ENCODE peak calls at places on chromosomes 2 and 18, in four cellular contexts. R, T, G and V are unnamed samples.

GRCh38 chr18:25229858-25230257 is 122.1 kb downstream of the ZNF521 start:
- DNase-seq in G (peak), T (no peak), R (no peak), V (no peak)

GRCh38 chr2:41602351-41602750 is 445.5 kb upstream of the PKDCC start:
- DNase-seq in R (no peak), T (no peak), G (no peak), V (no peak)

GRCh38 chr2:55115795-55116597 is 65.7 kb upstream of the RTN4 start:
- DNase-seq in G (peak), R (no peak), T (peak), V (no peak)

GRCh38 chr2:12169060-12169406 is 422.6 kb downstream of the LPIN1 start:
- DNase-seq in T (peak), G (peak), R (no peak), V (no peak)

GRCh38 chr18:35919179-35919578 is 53.3 kb upstream of the RMP24 start:
- DNase-seq in R (no peak), T (no peak), G (no peak), V (no peak)

GRCh38 chr2:26178246-26178645 is 5.4 kb downstream of the GAREM2 start:
- DNase-seq in G (no peak), R (no peak), T (no peak), V (no peak)

GRCh38 chr2:121608367-121608766 is 40.9 kb downstream of the CLASP1 start:
- DNase-seq in G (no peak), T (peak), R (no peak), V (no peak)

GRCh38 chr18:76208632-76209308 is 286.3 kb downstream of the ZNF516 start:
- DNase-seq in G (no peak), T (no peak), R (no peak), V (no peak)

GRCh38 chr18:48913201-48913600 is 37.6 kb downstream of the SMAD7 start:
- DNase-seq in G (no peak), T (no peak), R (no peak), V (no peak)

GRCh38 chr2:42602218-42602936 is 33.9 kb downstream of the MTA3 start:
- DNase-seq in R (no peak), G (no peak), T (no peak), V (no peak)

GRCh38 chr2:217842038-217842437 is 160.8 kb downstream of the TNS1 start:
- DNase-seq in R (no peak), T (no peak), G (no peak), V (no peak)

GRCh38 chr2:65465857-65466256 is 33.5 kb upstream of the SPRED2 start:
- DNase-seq in G (no peak), R (no peak), T (peak), V (no peak)

GRCh38 chr2:20597868-20598183 is 53.1 kb downstream of the HS1BP3 start:
- DNase-seq in T (no peak), G (no peak), R (peak), V (peak)

GRCh38 chr18:12960846-12961397 is 13.1 kb downstream of the SEH1L start:
- DNase-seq in R (no peak), T (no peak), G (no peak), V (no peak)

GRCh38 chr18:25727281-25727680 is 363.1 kb downstream of the SS18 start:
- DNase-seq in G (no peak), R (no peak), T (peak), V (no peak)

GRCh38 chr2:45458909-45459563 is 152.0 kb downstream of the SRBD1 start:
- DNase-seq in G (peak), T (peak), R (no peak), V (no peak)

GRCh38 chr2:181970160-181970794 is 15.4 kb upstream of the PPP1R1C start:
- DNase-seq in T (no peak), R (peak), G (no peak), V (no peak)

GRCh38 chr18:3248062-3248669 is 565 bp downstream of the MYL12A start:
- DNase-seq in T (peak), R (no peak), G (peak), V (no peak)

GRCh38 chr2:34578641-34579040 is 979.5 kb upstream of the FAM98A start:
- DNase-seq in G (no peak), T (no peak), R (no peak), V (no peak)

GRCh38 chr2:200258881-200259576 is 47.5 kb upstream of the SPATS2L start:
- DNase-seq in G (no peak), T (no peak), R (no peak), V (no peak)

GRCh38 chr2:85387754-85388153 is 22.4 kb downstream of the CAPG start:
- DNase-seq in G (no peak), T (no peak), R (no peak), V (no peak)